ENCODE peak calls at places on chromosomes 1 and 21, in four cellular contexts. J is stimulated activated effector memory CD8-positive, alpha-beta T cell treated with anti-CD3 and anti-CD28 coated beads, Interleukin-12 subunit alpha, Interleukin-12 subunit beta, amount 100 ng/mL, for 72 hours; G is fibroblast of mammary gland; O is iris pigment epithelial cell. F is an unnamed sample.

GRCh38 chr1:110017792-110018191 is 16.6 kb upstream of the STRIP1 start:
- DNase-seq in O (no peak), J (no peak), G (no peak), F (no peak)

GRCh38 chr1:16046865-16047264 is 3.3 kb downstream of the CLCNKB start:
- DNase-seq in G (no peak), J (no peak), O (peak), F (no peak)

GRCh38 chr1:54402896-54403295 is 3.3 kb downstream of the SSBP3 start:
- DNase-seq in O (no peak), G (no peak), J (no peak), F (no peak)

GRCh38 chr1:212566522-212567479 is 41.8 kb upstream of the ATF3 start:
- DNase-seq in J (peak), G (peak), O (peak), F (peak)

GRCh38 chr1:211829343-211830054 is 1.1 kb downstream of the LPGAT1 start:
- DNase-seq in O (peak), G (no peak), J (no peak), F (peak)

GRCh38 chr21:19900149-19900548 is 1098.1 kb upstream of the NCAM2 start:
- DNase-seq in G (no peak), O (no peak), J (no peak), F (no peak)

GRCh38 chr1:17743925-17744324 is 11.2 kb upstream of the ACTL8 start:
- DNase-seq in J (no peak), O (no peak), G (no peak), F (no peak)

GRCh38 chr1:42340898-42341297 is 5.9 kb upstream of the FOXJ3 start:
- DNase-seq in O (no peak), J (no peak), G (no peak), F (no peak)

GRCh38 chr1:185821612-185822385 is 87.6 kb downstream of the HMCN1 start:
- DNase-seq in G (no peak), J (no peak), O (peak), F (no peak)

GRCh38 chr1:153277852-153278251 is 18.4 kb downstream of the LORICRIN start:
- DNase-seq in J (no peak), G (no peak), O (no peak), F (no peak)

GRCh38 chr21:33334824-33335223 is 10.1 kb downstream of the IFNAR1 start:
- DNase-seq in G (no peak), O (no peak), J (no peak), F (no peak)

F was measured in fibroblast of villous mesenchyme.